ENCODE peak calls at places on chromosomes 11 and 22, in five cellular contexts. One of them, this sample, is unnamed.

GRCh38 chr22:20438678-20439492 is 1.3 kb upstream of the SCARF2 start:
- DNase-seq in AG09309: no peak
- DNase-seq in HFF-Myc: no peak
- DNase-seq in stomach: no peak
- DNase-seq in astrocyte of the spinal cord: no peak
- DNase-seq in this sample: peak; percentile 33

GRCh38 chr22:38235240-38235850 is 33.6 kb downstream of the MAFF start:
- DNase-seq in AG09309: no peak
- DNase-seq in HFF-Myc: no peak
- DNase-seq in stomach: no peak
- DNase-seq in astrocyte of the spinal cord: no peak
- DNase-seq in this sample: no peak

GRCh38 chr11:2582436-2582931 is 117.3 kb downstream of the KCNQ1OT1 start:
- DNase-seq in AG09309: no peak
- DNase-seq in HFF-Myc: no peak
- DNase-seq in stomach: peak; percentile 25
- DNase-seq in astrocyte of the spinal cord: peak; percentile 41
- DNase-seq in this sample: no peak

GRCh38 chr22:30582788-30583575 is 8.5 kb upstream of the GAL3ST1 start:
- DNase-seq in AG09309: no peak
- DNase-seq in HFF-Myc: no peak
- DNase-seq in stomach: no peak
- DNase-seq in astrocyte of the spinal cord: no peak
- DNase-seq in this sample: peak; percentile 22

GRCh38 chr11:87604350-87604749 is 566.6 kb downstream of the TMEM135 start:
- DNase-seq in AG09309: no peak
- DNase-seq in HFF-Myc: no peak
- DNase-seq in stomach: no peak
- DNase-seq in astrocyte of the spinal cord: no peak
- DNase-seq in this sample: no peak

GRCh38 chr11:75635009-75635909 is 33.6 kb downstream of the MAP6 start:
- DNase-seq in AG09309: no peak
- DNase-seq in HFF-Myc: no peak
- DNase-seq in stomach: no peak
- DNase-seq in astrocyte of the spinal cord: peak; percentile 41
- DNase-seq in this sample: peak; percentile 10

GRCh38 chr22:41405588-41405987 is 23.8 kb downstream of the TEF start:
- DNase-seq in AG09309: no peak
- DNase-seq in HFF-Myc: no peak
- DNase-seq in stomach: no peak
- DNase-seq in astrocyte of the spinal cord: no peak
- DNase-seq in this sample: no peak

GRCh38 chr11:16186680-16187079 is 169.7 kb downstream of the SOX6 start:
- DNase-seq in AG09309: no peak
- DNase-seq in HFF-Myc: no peak
- DNase-seq in stomach: no peak
- DNase-seq in astrocyte of the spinal cord: no peak
- DNase-seq in this sample: no peak

GRCh38 chr11:119525855-119526196 is 102.9 kb upstream of the THY1 start:
- DNase-seq in AG09309: no peak
- DNase-seq in HFF-Myc: no peak
- DNase-seq in stomach: no peak
- DNase-seq in astrocyte of the spinal cord: no peak
- DNase-seq in this sample: no peak

GRCh38 chr11:48210052-48210451 is 6.6 kb upstream of the OR4B1 start:
- DNase-seq in AG09309: no peak
- DNase-seq in HFF-Myc: no peak
- DNase-seq in stomach: no peak
- DNase-seq in astrocyte of the spinal cord: no peak
- DNase-seq in this sample: no peak

GRCh38 chr22:49899530-49899929 is 18.7 kb downstream of the ALG12 start:
- DNase-seq in AG09309: no peak
- DNase-seq in HFF-Myc: no peak
- DNase-seq in stomach: no peak
- DNase-seq in astrocyte of the spinal cord: no peak
- DNase-seq in this sample: no peak

GRCh38 chr11:35302388-35302787 is 117.0 kb downstream of the SLC1A2 start:
- DNase-seq in AG09309: no peak
- DNase-seq in HFF-Myc: no peak
- DNase-seq in stomach: no peak
- DNase-seq in astrocyte of the spinal cord: no peak
- DNase-seq in this sample: no peak

GRCh38 chr22:36616682-36617081 is 86.9 kb downstream of the CACNG2 start:
- DNase-seq in AG09309: no peak
- DNase-seq in HFF-Myc: no peak
- DNase-seq in stomach: no peak
- DNase-seq in astrocyte of the spinal cord: no peak
- DNase-seq in this sample: no peak

GRCh38 chr11:48012051-48012391 is 31.7 kb downstream of the PTPRJ start:
- DNase-seq in AG09309: no peak
- DNase-seq in HFF-Myc: no peak
- DNase-seq in stomach: no peak
- DNase-seq in astrocyte of the spinal cord: no peak
- DNase-seq in this sample: no peak

GRCh38 chr22:39832627-39833074 is 60.9 kb downstream of the ENTHD1 start:
- DNase-seq in AG09309: no peak
- DNase-seq in HFF-Myc: no peak
- DNase-seq in stomach: no peak
- DNase-seq in astrocyte of the spinal cord: no peak
- DNase-seq in this sample: no peak

GRCh38 chr11:12164061-12165014 is 53.9 kb downstream of the MICAL2 start:
- DNase-seq in AG09309: peak; percentile 87
- DNase-seq in HFF-Myc: peak; percentile 56
- DNase-seq in stomach: no peak
- DNase-seq in astrocyte of the spinal cord: peak; percentile 97
- DNase-seq in this sample: peak; percentile 78

GRCh38 chr22:48142388-48142787 is 1379.9 kb downstream of the TBC1D22A start:
- DNase-seq in AG09309: no peak
- DNase-seq in HFF-Myc: no peak
- DNase-seq in stomach: no peak
- DNase-seq in astrocyte of the spinal cord: no peak
- DNase-seq in this sample: no peak

GRCh38 chr11:46271875-46272815 is 5.3 kb upstream of the CREB3L1 start:
- DNase-seq in AG09309: no peak
- DNase-seq in HFF-Myc: no peak
- DNase-seq in stomach: no peak
- DNase-seq in astrocyte of the spinal cord: peak; percentile 43
- DNase-seq in this sample: peak; percentile 12

GRCh38 chr11:124586247-124586860 is 16.6 kb downstream of the OR8A1 start:
- DNase-seq in AG09309: peak; percentile 20
- DNase-seq in HFF-Myc: peak; percentile 16
- DNase-seq in stomach: peak; percentile 55
- DNase-seq in astrocyte of the spinal cord: peak; percentile 72
- DNase-seq in this sample: peak; percentile 79

GRCh38 chr11:86735462-86736302 is 63.3 kb upstream of the ME3 start:
- DNase-seq in AG09309: no peak
- DNase-seq in HFF-Myc: no peak
- DNase-seq in stomach: no peak
- DNase-seq in astrocyte of the spinal cord: peak; percentile 75
- DNase-seq in this sample: peak; percentile 89

GRCh38 chr11:84673753-84674152 is 953.4 kb downstream of the DLG2 start:
- DNase-seq in AG09309: no peak
- DNase-seq in HFF-Myc: no peak
- DNase-seq in stomach: no peak
- DNase-seq in astrocyte of the spinal cord: peak; percentile 33
- DNase-seq in this sample: peak; percentile 1

GRCh38 chr11:76277298-76278175 is 71.2 kb upstream of the WNT11 start:
- DNase-seq in AG09309: no peak
- DNase-seq in HFF-Myc: no peak
- DNase-seq in stomach: no peak
- DNase-seq in astrocyte of the spinal cord: no peak
- DNase-seq in this sample: no peak

GRCh38 chr11:2534131-2534956 is 89.5 kb downstream of the KCNQ1 start:
- DNase-seq in AG09309: no peak
- DNase-seq in HFF-Myc: no peak
- DNase-seq in stomach: no peak
- DNase-seq in astrocyte of the spinal cord: no peak
- DNase-seq in this sample: no peak

GRCh38 chr11:12430912-12431311 is 53.5 kb downstream of the PARVA start:
- DNase-seq in AG09309: peak; percentile 63
- DNase-seq in HFF-Myc: peak; percentile 91
- DNase-seq in stomach: peak; percentile 72
- DNase-seq in astrocyte of the spinal cord: peak; percentile 88
- DNase-seq in this sample: peak; percentile 96

GRCh38 chr11:117421041-117421440 is 93.4 kb downstream of the CEP164 start:
- DNase-seq in AG09309: no peak
- DNase-seq in HFF-Myc: no peak
- DNase-seq in stomach: peak; percentile 22
- DNase-seq in astrocyte of the spinal cord: no peak
- DNase-seq in this sample: no peak

GRCh38 chr22:40714514-40714966 is 35.3 kb downstream of the MCHR1 start:
- DNase-seq in AG09309: no peak
- DNase-seq in HFF-Myc: no peak
- DNase-seq in stomach: no peak
- DNase-seq in astrocyte of the spinal cord: peak; percentile 89
- DNase-seq in this sample: peak; percentile 29

GRCh38 chr11:71384561-71384960 is 63.6 kb downstream of the DHCR7 start:
- DNase-seq in AG09309: no peak
- DNase-seq in HFF-Myc: no peak
- DNase-seq in stomach: no peak
- DNase-seq in astrocyte of the spinal cord: no peak
- DNase-seq in this sample: no peak

GRCh38 chr11:76648061-76648460 is 22.5 kb downstream of the LRRC32 start:
- DNase-seq in AG09309: no peak
- DNase-seq in HFF-Myc: no peak
- DNase-seq in stomach: no peak
- DNase-seq in astrocyte of the spinal cord: no peak
- DNase-seq in this sample: no peak

GRCh38 chr22:29459773-29460172 is 20.2 kb upstream of the NEFH start:
- DNase-seq in AG09309: no peak
- DNase-seq in HFF-Myc: no peak
- DNase-seq in stomach: no peak
- DNase-seq in astrocyte of the spinal cord: no peak
- DNase-seq in this sample: no peak

GRCh38 chr11:69101100-69101791 is 52.5 kb downstream of the TPCN2 start:
- DNase-seq in AG09309: no peak
- DNase-seq in HFF-Myc: no peak
- DNase-seq in stomach: peak; percentile 87
- DNase-seq in astrocyte of the spinal cord: peak; percentile 61
- DNase-seq in this sample: peak; percentile 69

GRCh38 chr11:6572215-6572614 is 31.2 kb downstream of the RRP8 start:
- DNase-seq in AG09309: peak; percentile 55
- DNase-seq in HFF-Myc: peak; percentile 16
- DNase-seq in stomach: no peak
- DNase-seq in astrocyte of the spinal cord: peak; percentile 82
- DNase-seq in this sample: peak; percentile 79

GRCh38 chr11:105399505-105399904 is 210.4 kb upstream of the GRIA4 start:
- DNase-seq in AG09309: no peak
- DNase-seq in HFF-Myc: no peak
- DNase-seq in stomach: no peak
- DNase-seq in astrocyte of the spinal cord: no peak
- DNase-seq in this sample: peak; percentile 5

GRCh38 chr11:3123761-3124733 is 41.1 kb downstream of the OSBPL5 start:
- DNase-seq in AG09309: peak; percentile 80
- DNase-seq in HFF-Myc: peak; percentile 66
- DNase-seq in stomach: peak; percentile 67
- DNase-seq in astrocyte of the spinal cord: peak; percentile 95
- DNase-seq in this sample: peak; percentile 96

DNA sequence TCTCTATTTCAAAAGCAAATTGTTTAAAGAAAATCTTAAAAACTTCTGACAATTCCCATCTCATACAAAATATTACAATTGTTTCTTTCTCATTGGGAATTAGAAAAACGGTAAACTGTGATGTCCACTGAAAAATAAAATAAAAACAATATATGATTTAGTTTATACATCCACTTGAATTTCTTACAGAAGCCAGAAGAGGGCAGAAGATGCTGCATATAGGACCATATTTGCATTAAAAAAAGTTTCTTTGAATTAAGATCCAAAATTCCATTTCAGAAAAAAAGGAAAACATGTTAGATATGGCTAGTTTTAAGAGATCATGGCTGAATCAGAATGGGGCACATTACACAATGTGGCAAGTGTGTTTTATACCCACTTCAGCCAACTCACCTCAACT is 39.3 kb upstream of the LRRC4C start:
- DNase-seq in AG09309: no peak
- DNase-seq in HFF-Myc: no peak
- DNase-seq in stomach: no peak
- DNase-seq in astrocyte of the spinal cord: peak; percentile 37
- DNase-seq in this sample: peak; percentile 47
- TF ChIP-seq CTCF in AG09309: no peak
- TF ChIP-seq CTCF in HFF-Myc: no peak
- TF ChIP-seq CTCF in stomach: no peak
- TF ChIP-seq CTCF in astrocyte of the spinal cord: peak; percentile 38
- TF ChIP-seq CTCF in this sample: peak; percentile 37

GRCh38 chr11:17734986-17735822 is 623 bp downstream of the KCNC1 start:
- DNase-seq in AG09309: peak; percentile 2
- DNase-seq in HFF-Myc: no peak
- DNase-seq in stomach: peak; percentile 72
- DNase-seq in astrocyte of the spinal cord: peak; percentile 67
- DNase-seq in this sample: peak; percentile 74
- H3K4me3 ChIP-seq in AG09309: no peak overlapping the region
- H3K4me3 ChIP-seq in HFF-Myc: no peak overlapping the region
- H3K4me3 ChIP-seq in stomach: peak overlapping the region; percentile 42
- H3K4me3 ChIP-seq in astrocyte of the spinal cord: no peak overlapping the region
- H3K4me3 ChIP-seq in this sample: no peak overlapping the region

GRCh38 chr11:94648789-94649188 is 81.6 kb downstream of the PIWIL4 start:
- DNase-seq in AG09309: no peak
- DNase-seq in HFF-Myc: no peak
- DNase-seq in stomach: no peak
- DNase-seq in astrocyte of the spinal cord: no peak
- DNase-seq in this sample: no peak

GRCh38 chr11:94649254-94649653 is 82.1 kb downstream of the PIWIL4 start:
- DNase-seq in AG09309: no peak
- DNase-seq in HFF-Myc: no peak
- DNase-seq in stomach: no peak
- DNase-seq in astrocyte of the spinal cord: no peak
- DNase-seq in this sample: no peak

GRCh38 chr11:94652735-94653284 is 85.6 kb downstream of the PIWIL4 start:
- DNase-seq in AG09309: no peak
- DNase-seq in HFF-Myc: no peak
- DNase-seq in stomach: no peak
- DNase-seq in astrocyte of the spinal cord: no peak
- DNase-seq in this sample: no peak

GRCh38 chr11:94649925-94650623 is 82.9 kb downstream of the PIWIL4 start:
- DNase-seq in AG09309: no peak
- DNase-seq in HFF-Myc: no peak
- DNase-seq in stomach: no peak
- DNase-seq in astrocyte of the spinal cord: no peak
- DNase-seq in this sample: no peak

DNA sequence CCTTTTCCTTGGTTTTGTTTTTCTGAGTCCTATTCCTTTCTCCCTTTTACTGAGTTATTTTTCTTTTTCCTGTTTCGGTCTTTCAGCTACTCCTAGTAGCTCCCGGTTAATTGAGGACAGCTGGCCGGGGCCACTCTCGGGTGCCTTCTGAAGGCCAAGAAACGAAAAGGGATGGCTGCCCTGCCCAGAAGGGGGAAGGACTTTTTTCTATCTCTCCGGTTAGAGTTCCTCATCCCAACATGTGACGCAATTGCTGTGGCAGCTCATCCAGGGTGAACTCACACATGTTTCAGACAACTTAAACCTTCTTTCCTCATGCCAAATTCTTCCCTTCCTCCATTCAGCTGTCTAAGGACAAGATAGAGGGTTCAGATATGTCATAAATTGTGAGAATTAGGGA is 83.6 kb downstream of the PIWIL4 start:
- DNase-seq in AG09309: peak; percentile 83
- DNase-seq in HFF-Myc: peak; percentile 78
- DNase-seq in stomach: no peak
- DNase-seq in astrocyte of the spinal cord: peak; percentile 19
- DNase-seq in this sample: peak; percentile 73
- TF ChIP-seq CTCF in AG09309: no peak
- TF ChIP-seq CTCF in HFF-Myc: no peak
- TF ChIP-seq CTCF in stomach: no peak
- TF ChIP-seq CTCF in astrocyte of the spinal cord: no peak
- TF ChIP-seq CTCF in this sample: no peak

GRCh38 chr22:46661221-46661851 is 41.1 kb downstream of the GRAMD4 start:
- DNase-seq in AG09309: no peak
- DNase-seq in HFF-Myc: no peak
- DNase-seq in stomach: no peak
- DNase-seq in astrocyte of the spinal cord: peak; percentile 51
- DNase-seq in this sample: peak; percentile 81
- H3K4me3 ChIP-seq in AG09309: no peak overlapping the region
- H3K4me3 ChIP-seq in HFF-Myc: no peak overlapping the region
- H3K4me3 ChIP-seq in stomach: no peak overlapping the region
- H3K4me3 ChIP-seq in astrocyte of the spinal cord: no peak overlapping the region
- H3K4me3 ChIP-seq in this sample: no peak overlapping the region

This sample was measured in cardiac fibroblast.